ENCODE peak calls at places on chromosomes 11 and 22, in four cellular contexts. One of them, this sample, is unnamed.

GRCh38 chr11:115626414-115626813 is 122.2 kb upstream of the CADM1 start:
- DNase-seq in mesendoderm: no peak
- DNase-seq in H7: no peak
- DNase-seq in heart left ventricle: no peak
- DNase-seq in this sample: no peak

GRCh38 chr11:29676993-29677392 is 339.8 kb downstream of the KCNA4 start:
- DNase-seq in mesendoderm: no peak
- DNase-seq in H7: no peak
- DNase-seq in heart left ventricle: no peak
- DNase-seq in this sample: no peak

GRCh38 chr11:111406589-111406988 is 27.5 kb upstream of the POU2AF1 start:
- DNase-seq in mesendoderm: no peak
- DNase-seq in H7: no peak
- DNase-seq in heart left ventricle: no peak
- DNase-seq in this sample: no peak

GRCh38 chr11:59556883-59557205 is 45.5 kb downstream of the OR4D9 start:
- DNase-seq in mesendoderm: no peak
- DNase-seq in H7: peak; percentile 25
- DNase-seq in heart left ventricle: no peak
- DNase-seq in this sample: no peak

GRCh38 chr11:85040166-85040565 is 587.0 kb downstream of the DLG2 start:
- DNase-seq in mesendoderm: no peak
- DNase-seq in H7: no peak
- DNase-seq in heart left ventricle: no peak
- DNase-seq in this sample: no peak

GRCh38 chr22:26461188-26461810 is 22.3 kb downstream of the HPS4 start:
- DNase-seq in mesendoderm: peak; percentile 85
- DNase-seq in H7: peak; percentile 92
- DNase-seq in heart left ventricle: peak; percentile 45
- DNase-seq in this sample: peak; percentile 59

GRCh38 chr22:29190915-29191314 is 14.8 kb upstream of the EMID1 start:
- DNase-seq in mesendoderm: no peak
- DNase-seq in H7: no peak
- DNase-seq in heart left ventricle: no peak
- DNase-seq in this sample: no peak

GRCh38 chr11:117677729-117678310 is 119.2 kb downstream of the DSCAML1 start:
- DNase-seq in mesendoderm: no peak
- DNase-seq in H7: no peak
- DNase-seq in heart left ventricle: no peak
- DNase-seq in this sample: no peak

GRCh38 chr11:63569570-63569969 is 6.4 kb upstream of the PLAAT2 start:
- DNase-seq in mesendoderm: no peak
- DNase-seq in H7: no peak
- DNase-seq in heart left ventricle: no peak
- DNase-seq in this sample: no peak

GRCh38 chr11:8839957-8840945 is 70.7 kb upstream of the AKIP1 start:
- DNase-seq in mesendoderm: peak; percentile 65
- DNase-seq in H7: peak; percentile 51
- DNase-seq in heart left ventricle: peak; percentile 37
- DNase-seq in this sample: peak; percentile 65

DNA sequence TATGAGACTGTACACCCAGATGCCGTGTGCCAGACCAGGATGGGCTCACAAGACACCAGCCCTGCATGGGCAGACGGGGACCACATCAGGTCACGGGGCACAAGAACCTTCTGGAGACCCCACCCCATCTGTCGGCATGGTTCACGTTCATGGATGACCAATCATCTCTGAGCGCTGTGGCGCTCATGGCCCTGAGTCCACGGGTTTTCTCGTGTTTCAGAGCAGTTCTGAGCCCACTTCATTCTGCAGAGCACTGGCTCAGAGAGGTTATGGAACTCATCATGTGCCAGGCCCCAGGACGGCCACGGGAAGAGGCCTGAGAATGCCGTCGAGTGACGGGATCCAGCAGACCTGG is 63.0 kb upstream of the PPARA start:
- DNase-seq in mesendoderm: no peak
- DNase-seq in H7: no peak
- DNase-seq in heart left ventricle: no peak
- DNase-seq in this sample: no peak
- H3K36me3 ChIP-seq in mesendoderm: no peaks in the 10 kb centered on the region
- H3K36me3 ChIP-seq in H7: no peaks in the 10 kb centered on the region
- H3K36me3 ChIP-seq in heart left ventricle: peaks cover 45% of the 10 kb centered on the region
- H3K36me3 ChIP-seq in this sample: no peaks in the 10 kb centered on the region

GRCh38 chr22:31243339-31244043 is 31.4 kb downstream of the LIMK2 start:
- DNase-seq in mesendoderm: peak; percentile 50
- DNase-seq in H7: no peak
- DNase-seq in heart left ventricle: no peak
- DNase-seq in this sample: no peak
- H3K36me3 ChIP-seq in mesendoderm: no peaks in the 10 kb centered on the region
- H3K36me3 ChIP-seq in H7: no peaks in the 10 kb centered on the region
- H3K36me3 ChIP-seq in heart left ventricle: peaks cover 3% of the 10 kb centered on the region
- H3K36me3 ChIP-seq in this sample: no peaks in the 10 kb centered on the region

DNA sequence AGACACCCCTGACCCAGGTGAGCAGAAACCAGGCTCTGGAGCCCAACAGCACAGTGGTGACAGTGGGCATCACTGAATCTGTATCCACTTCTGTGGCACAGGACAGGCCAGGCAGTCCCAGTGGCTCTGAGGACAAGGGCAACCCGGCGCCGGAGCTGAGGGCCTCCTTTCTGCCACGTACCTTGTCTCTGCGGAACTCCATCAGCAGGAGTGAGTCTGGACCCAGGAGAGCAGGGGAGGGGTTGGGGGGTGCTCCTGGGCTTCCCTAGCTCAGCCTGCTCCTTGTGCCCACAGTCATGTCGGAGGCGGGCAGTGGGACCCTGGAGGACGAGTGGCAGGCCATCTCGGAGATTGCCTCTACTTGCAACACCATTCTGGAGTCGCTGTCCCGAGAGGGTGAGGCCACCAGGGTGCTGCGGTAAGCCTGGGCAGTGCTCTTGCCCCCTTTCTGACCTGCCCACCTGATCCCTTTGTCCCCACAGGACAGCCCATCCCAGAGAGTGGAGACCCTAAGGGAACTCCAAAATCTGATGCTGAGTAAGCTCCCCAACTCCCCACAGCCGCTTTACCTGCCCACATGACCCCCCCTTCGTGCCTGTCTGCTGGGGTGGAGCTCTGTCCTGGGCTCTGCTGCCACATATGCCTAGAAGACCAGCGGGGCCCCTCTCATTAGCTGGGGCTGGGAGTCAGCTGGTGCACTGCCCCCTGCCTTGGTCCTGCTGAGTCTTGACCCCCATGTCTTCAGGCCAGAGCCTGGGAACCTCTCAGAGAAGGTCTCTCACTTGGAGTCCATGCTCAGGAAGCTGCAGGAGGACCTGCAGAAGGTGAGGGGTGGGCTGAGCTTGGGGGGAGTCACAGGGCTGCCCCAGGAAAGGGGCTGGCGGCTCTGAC is 12.0 kb downstream of the SIPA1 start:
- DNase-seq in mesendoderm: no peak
- DNase-seq in H7: no peak
- DNase-seq in heart left ventricle: no peak
- DNase-seq in this sample: peak; percentile 55
- H3K36me3 ChIP-seq in mesendoderm: no peaks in the 10 kb centered on the region
- H3K36me3 ChIP-seq in H7: peaks cover 11% of the 10 kb centered on the region
- H3K36me3 ChIP-seq in heart left ventricle: peaks cover 65% of the 10 kb centered on the region
- H3K36me3 ChIP-seq in this sample: no peaks in the 10 kb centered on the region

DNA sequence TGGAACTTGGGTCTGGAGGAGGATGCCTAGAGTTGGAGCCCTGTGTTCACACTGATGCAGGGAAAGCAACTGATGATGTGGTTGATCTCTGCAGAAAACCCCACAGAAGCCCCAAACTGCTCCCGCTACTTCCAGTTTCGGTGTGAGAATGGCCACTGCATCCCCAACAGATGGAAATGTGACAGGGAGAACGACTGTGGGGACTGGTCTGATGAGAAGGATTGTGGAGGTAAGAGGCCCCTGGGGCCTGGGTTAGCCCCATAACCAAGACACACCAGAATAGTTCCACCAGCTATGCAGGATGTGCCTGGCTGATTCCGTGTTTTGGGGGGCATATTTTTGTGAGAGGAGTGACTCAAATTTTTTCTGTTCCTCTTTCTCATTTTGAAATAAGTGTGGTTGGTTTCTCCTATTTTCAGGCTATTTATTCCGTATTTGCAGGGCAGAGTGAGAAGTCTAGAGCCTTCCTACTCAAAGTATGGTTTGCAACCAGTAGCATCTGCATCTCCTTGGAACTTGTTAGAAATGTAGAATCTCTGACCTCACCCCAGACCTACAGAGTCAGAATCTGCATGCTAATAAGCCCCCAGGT is 137.3 kb upstream of the SORL1-AS1 start:
- DNase-seq in mesendoderm: no peak
- DNase-seq in H7: no peak
- DNase-seq in heart left ventricle: no peak
- DNase-seq in this sample: no peak
- H3K36me3 ChIP-seq in mesendoderm: peaks cover 7% of the 10 kb centered on the region
- H3K36me3 ChIP-seq in H7: peaks cover 17% of the 10 kb centered on the region
- H3K36me3 ChIP-seq in heart left ventricle: no peaks in the 10 kb centered on the region
- H3K36me3 ChIP-seq in this sample: no peaks in the 10 kb centered on the region

GRCh38 chr22:39525658-39525975 is 5.3 kb downstream of the ATF4 start:
- DNase-seq in mesendoderm: no peak
- DNase-seq in H7: peak; percentile 61
- DNase-seq in heart left ventricle: no peak
- DNase-seq in this sample: no peak
- H3K36me3 ChIP-seq in mesendoderm: peaks cover 32% of the 10 kb centered on the region
- H3K36me3 ChIP-seq in H7: peaks cover 41% of the 10 kb centered on the region
- H3K36me3 ChIP-seq in heart left ventricle: peaks cover 56% of the 10 kb centered on the region
- H3K36me3 ChIP-seq in this sample: peaks cover 6% of the 10 kb centered on the region

GRCh38 chr22:48840112-48840949 is 987.3 kb downstream of the BRD1 start:
- DNase-seq in mesendoderm: no peak
- DNase-seq in H7: no peak
- DNase-seq in heart left ventricle: no peak
- DNase-seq in this sample: peak; percentile 18
- H3K36me3 ChIP-seq in mesendoderm: no peaks in the 10 kb centered on the region
- H3K36me3 ChIP-seq in H7: no peaks in the 10 kb centered on the region
- H3K36me3 ChIP-seq in heart left ventricle: no peaks in the 10 kb centered on the region
- H3K36me3 ChIP-seq in this sample: no peaks in the 10 kb centered on the region

DNA sequence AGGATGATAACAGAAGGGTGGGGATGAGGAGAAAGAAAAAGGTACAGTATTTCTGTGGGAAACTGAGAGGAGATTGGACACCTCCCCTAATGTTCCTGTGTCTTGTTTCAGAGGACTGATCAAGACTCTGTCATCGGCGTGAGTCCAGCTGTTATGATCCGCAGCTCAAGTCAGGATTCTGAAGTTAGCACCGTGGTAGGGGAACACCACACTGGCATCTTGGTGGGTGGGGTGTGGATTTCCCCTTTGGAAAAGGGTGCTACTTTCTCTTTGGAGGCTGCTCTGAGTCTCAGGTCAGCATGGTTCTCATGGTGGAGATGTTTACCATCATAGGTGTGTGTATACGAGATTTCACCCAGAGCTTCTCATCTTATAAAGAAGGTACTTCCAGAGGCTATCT is 25.5 kb downstream of the MADD start:
- DNase-seq in mesendoderm: no peak
- DNase-seq in H7: no peak
- DNase-seq in heart left ventricle: no peak
- DNase-seq in this sample: no peak
- H3K36me3 ChIP-seq in mesendoderm: peaks cover 5% of the 10 kb centered on the region
- H3K36me3 ChIP-seq in H7: peaks cover 21% of the 10 kb centered on the region
- H3K36me3 ChIP-seq in heart left ventricle: peaks cover 100% of the 10 kb centered on the region
- H3K36me3 ChIP-seq in this sample: peaks cover 11% of the 10 kb centered on the region

DNA sequence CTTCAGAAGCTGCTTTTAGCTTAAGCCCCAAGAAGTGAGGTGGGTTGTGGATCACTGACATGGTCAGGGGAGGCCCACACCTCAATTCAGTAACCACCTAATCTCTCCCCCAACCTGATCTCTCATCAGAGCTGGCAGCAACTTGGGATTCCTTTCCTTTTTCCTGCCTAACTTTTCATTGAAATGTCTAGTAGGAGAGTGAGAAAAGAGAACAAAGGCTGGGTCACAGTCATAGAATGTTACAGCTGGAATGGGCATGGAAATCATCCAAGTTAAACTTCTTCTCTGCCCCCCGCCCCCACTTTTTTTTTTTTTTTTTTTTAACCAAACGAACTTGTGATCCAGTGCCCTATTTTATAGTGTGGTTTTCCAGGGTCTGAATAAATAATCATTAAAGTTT is 91.8 kb downstream of the RNF169 start:
- DNase-seq in mesendoderm: no peak
- DNase-seq in H7: no peak
- DNase-seq in heart left ventricle: no peak
- DNase-seq in this sample: no peak
- H3K36me3 ChIP-seq in mesendoderm: peaks cover 6% of the 10 kb centered on the region
- H3K36me3 ChIP-seq in H7: peaks cover 24% of the 10 kb centered on the region
- H3K36me3 ChIP-seq in heart left ventricle: peaks cover 73% of the 10 kb centered on the region
- H3K36me3 ChIP-seq in this sample: no peaks in the 10 kb centered on the region

This sample was measured in mucosa of descending colon.